ENCODE peak calls at places on chromosome 21, in ten cellular contexts. B is ovary; G is endodermal cell; Y is GM23248; E is esophagus muscularis mucosa; L is CD4-positive, CD25-positive, alpha-beta regulatory T cell; U is mesendoderm; M is effector memory CD4-positive, alpha-beta T cell; S is right cardiac atrium; D is breast epithelium. X is an unnamed sample.
A peak's percentile ranks its signal among the peaks of the same experiment; 100 is the strongest.

GRCh38 chr21:30340714-30341573 is 3.5 kb upstream of the KRTAP27-1 start:
- DNase-seq in B (no peak), G (peak; percentile 81), Y (peak; percentile 51), E (no peak), L (peak; percentile 22), U (peak; percentile 59), M (no peak), S (peak; percentile 64), D (no peak), X (no peak)

GRCh38 chr21:39136711-39137110 is 46.5 kb downstream of the PSMG1 start:
- DNase-seq in B (no peak), G (no peak), Y (peak; percentile 80), E (peak; percentile 47), L (no peak), U (no peak), M (no peak), S (no peak), D (no peak), X (no peak)

GRCh38 chr21:42361286-42361685 is 5.0 kb downstream of the TFF1 start:
- DNase-seq in B (no peak), G (no peak), Y (no peak), E (no peak), L (no peak), U (no peak), M (no peak), S (no peak), D (no peak), X (no peak)

GRCh38 chr21:38824124-38824822 is 18.5 kb downstream of the ETS2 start:
- DNase-seq in B (no peak), G (no peak), Y (peak; percentile 75), E (no peak), L (no peak), U (no peak), M (no peak), S (no peak), D (no peak), X (no peak)

GRCh38 chr21:18951291-18952038 is 547.9 kb upstream of the TMPRSS15 start:
- DNase-seq in B (no peak), G (peak; percentile 82), Y (no peak), E (no peak), L (no peak), U (peak; percentile 85), M (no peak), S (no peak), D (no peak), X (no peak)

GRCh38 chr21:23111070-23111605 is 2112.9 kb downstream of the NCAM2 start:
- DNase-seq in B (no peak), G (no peak), Y (no peak), E (no peak), L (no peak), U (no peak), M (no peak), S (no peak), D (no peak), X (no peak)

GRCh38 chr21:17343055-17343454 is 169.8 kb upstream of the CXADR start:
- DNase-seq in B (no peak), G (no peak), Y (peak; percentile 32), E (no peak), L (no peak), U (peak; percentile 46), M (no peak), S (no peak), D (no peak), X (no peak)

GRCh38 chr21:23471877-23472276 is 2135.4 kb downstream of the MRPL39 start:
- DNase-seq in B (no peak), G (no peak), Y (no peak), E (no peak), L (no peak), U (no peak), M (no peak), S (no peak), D (no peak), X (no peak)

GRCh38 chr21:35925497-35925896 is 134.8 kb downstream of the SETD4 start:
- DNase-seq in B (no peak), G (no peak), Y (peak; percentile 43), E (peak; percentile 90), L (no peak), U (no peak), M (no peak), S (peak; percentile 55), D (no peak), X (no peak)

GRCh38 chr21:43634618-43635017 is 24.7 kb downstream of the HSF2BP start:
- DNase-seq in B (no peak), G (no peak), Y (peak; percentile 68), E (no peak), L (no peak), U (no peak), M (no peak), S (no peak), D (no peak), X (no peak)

GRCh38 chr21:28220670-28221069 is 772.0 kb downstream of the LTN1 start:
- DNase-seq in B (no peak), G (no peak), Y (peak; percentile 22), E (no peak), L (no peak), U (no peak), M (no peak), S (no peak), D (no peak), X (no peak)

GRCh38 chr21:20971296-20971921 is 26.8 kb upstream of the NCAM2 start:
- DNase-seq in B (no peak), G (peak; percentile 73), Y (peak; percentile 76), E (no peak), L (no peak), U (peak; percentile 63), M (no peak), S (peak; percentile 83), D (no peak), X (no peak)

GRCh38 chr21:43727571-43728466 is 8.9 kb downstream of the PDXK start:
- DNase-seq in B (peak; percentile 67), G (peak; percentile 75), Y (peak; percentile 36), E (no peak), L (no peak), U (no peak), M (no peak), S (peak; percentile 76), D (no peak), X (no peak)

GRCh38 chr21:18548249-18548648 is 144.7 kb upstream of the TMPRSS15 start:
- DNase-seq in B (no peak), G (no peak), Y (no peak), E (no peak), L (no peak), U (no peak), M (no peak), S (no peak), D (no peak), X (no peak)

GRCh38 chr21:16069713-16070112 is 339.9 kb downstream of the USP25 start:
- DNase-seq in B (no peak), G (no peak), Y (peak; percentile 69), E (no peak), L (no peak), U (no peak), M (no peak), S (no peak), D (no peak), X (no peak)

GRCh38 chr21:32392299-32392879 is 423 bp downstream of the URB1 start:
- DNase-seq in B (no peak), G (no peak), Y (peak; percentile 51), E (no peak), L (no peak), U (peak; percentile 26), M (no peak), S (no peak), D (no peak), X (no peak)
- H3K27ac ChIP-seq in B (no peak overlapping the region), G (no peak overlapping the region), Y (peak overlapping the region; percentile 4), E (peak overlapping the region; percentile 8), L (peak overlapping the region; percentile 47), U (no peak overlapping the region), M (peak overlapping the region; percentile 40), S (no peak overlapping the region), D (no peak overlapping the region), X (peak overlapping the region; percentile 46)

GRCh38 chr21:37623689-37624088 is 257.1 kb downstream of the DYRK1A start:
- DNase-seq in B (no peak), G (no peak), Y (no peak), E (no peak), L (no peak), U (no peak), M (no peak), S (no peak), D (no peak), X (no peak)
- H3K27ac ChIP-seq in B (no peak overlapping the region), G (peak overlapping the region; percentile 73), Y (no peak overlapping the region), E (no peak overlapping the region), L (no peak overlapping the region), U (no peak overlapping the region), M (no peak overlapping the region), S (no peak overlapping the region), D (no peak overlapping the region), X (no peak overlapping the region)

GRCh38 chr21:46028547-46029200 is 47.1 kb downstream of the COL6A1 start:
- DNase-seq in B (no peak), G (no peak), Y (peak; percentile 82), E (no peak), L (no peak), U (no peak), M (no peak), S (no peak), D (no peak), X (no peak)
- H3K27ac ChIP-seq in B (peak overlapping the region; percentile 61), G (no peak overlapping the region), Y (peak overlapping the region; percentile 84), E (peak overlapping the region; percentile 90), L (no peak overlapping the region), U (no peak overlapping the region), M (no peak overlapping the region), S (peak overlapping the region; percentile 86), D (peak overlapping the region; percentile 51), X (no peak overlapping the region)

GRCh38 chr21:34670962-34671348 is 2.2 kb downstream of the CLIC6 start:
- DNase-seq in B (no peak), G (no peak), Y (peak; percentile 44), E (no peak), L (no peak), U (peak; percentile 43), M (no peak), S (no peak), D (no peak), X (no peak)

GRCh38 chr21:34669149-34669879 is 520 bp downstream of the CLIC6 start:
- DNase-seq in B (no peak), G (peak; percentile 63), Y (peak; percentile 29), E (no peak), L (no peak), U (peak; percentile 44), M (no peak), S (peak; percentile 48), D (no peak), X (no peak)

GRCh38 chr21:34670220-34670961 is 1.6 kb downstream of the CLIC6 start:
- DNase-seq in B (no peak), G (peak; percentile 83), Y (peak; percentile 49), E (no peak), L (no peak), U (peak; percentile 66), M (no peak), S (peak; percentile 42), D (no peak), X (no peak)

GRCh38 chr21:34667761-34668160 is 1.0 kb upstream of the CLIC6 start:
- DNase-seq in B (no peak), G (no peak), Y (no peak), E (no peak), L (no peak), U (no peak), M (no peak), S (no peak), D (no peak), X (no peak)

DNA sequence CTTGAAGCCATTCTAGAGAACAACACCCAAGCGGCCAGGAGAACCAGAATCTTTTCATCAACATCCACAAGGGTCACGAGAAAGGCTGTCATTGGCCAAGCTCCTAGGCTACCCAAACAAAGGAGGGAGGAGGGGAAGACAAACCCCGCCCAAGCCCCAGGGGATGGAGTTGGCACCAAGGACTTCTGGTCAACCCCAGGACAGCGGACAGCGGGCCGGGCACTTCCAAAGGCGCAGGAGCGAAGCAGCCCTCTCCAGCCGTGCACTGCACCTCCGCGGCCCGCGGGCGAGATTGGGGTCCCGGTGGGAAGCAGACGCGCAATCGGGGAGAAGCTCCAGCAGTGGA is at the start of gene CLIC6:
- DNase-seq in B (no peak), G (peak; percentile 92), Y (no peak), E (no peak), L (no peak), U (peak; percentile 64), M (no peak), S (peak; percentile 56), D (peak; percentile 72), X (no peak)
- H3K27ac ChIP-seq in B (no peak within 1 kb of the TSS), G (no peak within 1 kb of the TSS), Y (no peak within 1 kb of the TSS), E (peak within 1 kb of the TSS; percentile 20), L (no peak within 1 kb of the TSS), U (no peak within 1 kb of the TSS), M (no peak within 1 kb of the TSS), S (no peak within 1 kb of the TSS), D (peak within 1 kb of the TSS; percentile 78), X (no peak within 1 kb of the TSS)